ENCODE peak calls at places on chromosomes 1 and 21, in six cellular contexts. B is HepG2, C is SK-N-SH, S is H1, O is K562, J is GM12878. V is an unnamed sample.
A peak's percentile ranks its signal among the peaks of the same experiment; 100 is the strongest.

GRCh38 chr1:236120725-236121153 is 21.6 kb upstream of the GPR137B start:
- DNase-seq in B (no peak), C (no peak), S (no peak), O (no peak), J (peak; percentile 48), V (no peak)

GRCh38 chr21:21163904-21164303 is 165.7 kb downstream of the NCAM2 start:
- DNase-seq in B (peak; percentile 26), C (peak; percentile 50), S (no peak), O (peak; percentile 44), J (no peak), V (peak; percentile 5)

GRCh38 chr1:225879521-225880209 is 2.5 kb downstream of the TMEM63A start:
- DNase-seq in B (peak; percentile 21), C (no peak), S (no peak), O (no peak), J (no peak), V (peak; percentile 46)

GRCh38 chr1:233211595-233211994 is 83.9 kb downstream of the PCNX2 start:
- DNase-seq in B (no peak), C (no peak), S (no peak), O (no peak), J (no peak), V (no peak)

GRCh38 chr21:15443740-15444117 is 286.1 kb upstream of the USP25 start:
- DNase-seq in B (peak; percentile 21), C (no peak), S (no peak), O (no peak), J (no peak), V (no peak)

GRCh38 chr1:244092293-244093264 is 41.5 kb downstream of the ZBTB18 start:
- DNase-seq in B (no peak), C (no peak), S (no peak), O (no peak), J (no peak), V (no peak)

GRCh38 chr21:29330797-29331196 is 32.1 kb downstream of the BACH1 start:
- DNase-seq in B (no peak), C (no peak), S (no peak), O (no peak), J (no peak), V (no peak)

GRCh38 chr1:166133857-166134256 is 32.9 kb downstream of the FAM78B start:
- DNase-seq in B (no peak), C (no peak), S (no peak), O (no peak), J (no peak), V (no peak)

GRCh38 chr1:41500781-41501518 is 16.5 kb upstream of the EDN2 start:
- DNase-seq in B (peak; percentile 19), C (no peak), S (no peak), O (no peak), J (no peak), V (no peak)

GRCh38 chr1:163796394-163796821 is 474.7 kb downstream of the NUF2 start:
- DNase-seq in B (no peak), C (no peak), S (no peak), O (no peak), J (no peak), V (no peak)

GRCh38 chr1:91609571-91609970 is 108.9 kb downstream of the CDC7 start:
- DNase-seq in B (no peak), C (no peak), S (no peak), O (no peak), J (no peak), V (no peak)

GRCh38 chr1:100959502-100960060 is 63.7 kb downstream of the SLC30A7 start:
- DNase-seq in B (no peak), C (no peak), S (no peak), O (no peak), J (no peak), V (no peak)

GRCh38 chr1:210294991-210295773 is 33.5 kb upstream of the HHAT start:
- DNase-seq in B (no peak), C (peak; percentile 70), S (no peak), O (no peak), J (no peak), V (no peak)

GRCh38 chr21:41857771-41858300 is 21.3 kb downstream of the PRDM15 start:
- DNase-seq in B (no peak), C (no peak), S (no peak), O (no peak), J (no peak), V (no peak)

GRCh38 chr1:156741613-156741983 is 710 bp upstream of the MRPL24 start:
- DNase-seq in B (no peak), C (no peak), S (no peak), O (no peak), J (no peak), V (no peak)

GRCh38 chr1:27074175-27074780 is 61.6 kb upstream of the TENT5B start:
- DNase-seq in B (no peak), C (no peak), S (no peak), O (peak; percentile 99), J (no peak), V (no peak)

GRCh38 chr1:23727362-23727811 is 15.9 kb upstream of the ELOA start:
- DNase-seq in B (peak; percentile 78), C (no peak), S (no peak), O (no peak), J (no peak), V (peak; percentile 94)

GRCh38 chr1:28537457-28538199 is 15.3 kb upstream of the TRNAU1AP start:
- DNase-seq in B (no peak), C (peak; percentile 70), S (no peak), O (no peak), J (no peak), V (no peak)

GRCh38 chr1:65068202-65069011 is 79.6 kb upstream of the AK4 start:
- DNase-seq in B (no peak), C (peak; percentile 42), S (no peak), O (no peak), J (no peak), V (no peak)

GRCh38 chr21:46549650-46550049 is 55.2 kb downstream of the S100B start:
- DNase-seq in B (no peak), C (no peak), S (no peak), O (no peak), J (no peak), V (no peak)

GRCh38 chr1:86757272-86757984 is 53.1 kb downstream of the SH3GLB1 start:
- DNase-seq in B (no peak), C (no peak), S (no peak), O (no peak), J (no peak), V (no peak)

GRCh38 chr1:201468844-201469644 is at the start of gene PHLDA3:
- DNase-seq in B (peak; percentile 66), C (peak; percentile 93), S (peak; percentile 77), O (peak; percentile 77), J (no peak), V (peak; percentile 12)
- H3K27ac ChIP-seq in B (peak within 1 kb of the TSS; percentile 67), C (peak within 1 kb of the TSS; percentile 83), S (no peak within 1 kb of the TSS), O (no peak within 1 kb of the TSS), J (peak within 1 kb of the TSS; percentile 67), V (no peak within 1 kb of the TSS)

GRCh38 chr1:10968411-10968826 is 44.0 kb upstream of the TARDBP start:
- DNase-seq in B (no peak), C (no peak), S (no peak), O (no peak), J (peak; percentile 50), V (no peak)

GRCh38 chr1:10967105-10967504 is 45.3 kb upstream of the TARDBP start:
- DNase-seq in B (no peak), C (no peak), S (no peak), O (no peak), J (no peak), V (peak; percentile 53)

GRCh38 chr1:10966233-10966632 is 46.2 kb upstream of the TARDBP start:
- DNase-seq in B (no peak), C (no peak), S (no peak), O (no peak), J (no peak), V (peak; percentile 54)

GRCh38 chr1:10962483-10962882 is 50.0 kb upstream of the TARDBP start:
- DNase-seq in B (no peak), C (peak; percentile 75), S (no peak), O (no peak), J (no peak), V (no peak)

GRCh38 chr1:10965621-10966226 is 46.7 kb upstream of the TARDBP start:
- DNase-seq in B (no peak), C (no peak), S (no peak), O (no peak), J (peak; percentile 58), V (peak; percentile 57)
- H3K27me3 ChIP-seq in B (peaks cover 15% of the 10 kb centered on the region), C (peaks cover 14% of the 10 kb centered on the region), S (no peaks in the 10 kb centered on the region), O (peaks cover 89% of the 10 kb centered on the region), J (no peaks in the 10 kb centered on the region), V (no peaks in the 10 kb centered on the region)

DNA sequence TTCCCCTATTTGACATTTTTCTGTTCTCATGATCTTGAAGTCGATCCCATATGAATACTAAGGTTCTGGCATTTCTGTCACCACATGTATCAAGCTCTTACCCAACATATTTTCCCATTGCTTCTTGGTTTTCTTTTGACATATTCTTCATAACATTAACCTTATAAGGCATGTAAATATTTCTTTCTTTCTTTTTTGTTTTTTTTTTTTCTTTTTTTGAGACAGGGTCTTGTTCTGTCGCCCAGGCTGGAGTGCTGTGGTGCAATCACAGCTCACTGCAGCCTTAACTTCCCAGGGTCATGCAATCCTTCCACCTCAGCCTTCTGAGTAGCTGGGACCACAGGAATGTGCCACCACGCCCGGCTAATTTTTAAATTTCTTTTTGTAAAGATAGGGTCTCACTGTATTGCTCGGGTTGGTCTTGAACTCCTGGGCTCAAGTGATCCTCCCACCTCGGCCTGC is 33.1 kb upstream of the ERRFI1 start:
- DNase-seq in B (no peak), C (no peak), S (no peak), O (no peak), J (no peak), V (no peak)
- TF ChIP-seq GABPA in B (no peak), C (no peak), S (no peak), O (no peak), J (no peak), V (no peak)

DNA sequence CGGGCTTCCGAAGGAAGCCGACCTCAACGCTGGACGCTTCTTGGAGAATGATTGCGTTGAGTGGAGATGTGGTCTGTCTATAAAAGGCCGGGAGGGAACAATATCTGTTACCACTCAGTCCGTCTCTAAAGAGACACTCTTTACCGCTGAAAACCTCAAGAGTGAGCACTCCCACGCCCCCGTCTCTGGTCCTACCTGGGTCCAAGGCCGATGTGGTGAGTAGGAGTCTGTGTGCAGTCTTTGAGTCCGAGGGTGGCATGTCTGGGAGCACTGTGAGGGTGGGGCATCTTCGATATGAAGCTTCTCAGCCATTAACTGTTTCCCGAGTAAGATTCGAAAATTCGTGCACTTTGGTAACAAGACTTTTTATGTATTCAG is 579 bp downstream of the ZFP69 start:
- DNase-seq in B (no peak), C (no peak), S (no peak), O (peak; percentile 25), J (no peak), V (no peak)
- H3K27ac ChIP-seq in B (peak overlapping the region; percentile 37), C (no peak overlapping the region), S (no peak overlapping the region), O (peak overlapping the region; percentile 78), J (no peak overlapping the region), V (peak overlapping the region; percentile 29)